ENCODE peak calls at places on chromosomes 3 and 15, in eight cellular contexts. A, L, W, J, N, X, I and U are unnamed samples.

GRCh38 chr15:84079885-84080777 is 155.4 kb upstream of the GOLGA6L4 start:
- DNase-seq in X (peak), L (no peak), A (peak), I (peak), N (no peak), J (no peak), W (peak), U (peak)

GRCh38 chr15:37007301-37007700 is 93.0 kb downstream of the MEIS2 start:
- DNase-seq in L (no peak), W (no peak), J (no peak), N (no peak), A (no peak), X (no peak), I (no peak), U (no peak)

GRCh38 chr3:153094386-153094785 is 67.6 kb upstream of the RAP2B start:
- DNase-seq in J (no peak), N (no peak), W (no peak), X (no peak), I (no peak), L (no peak), A (no peak), U (no peak)

GRCh38 chr15:85473455-85473854 is 93.1 kb downstream of the AKAP13 start:
- DNase-seq in N (no peak), W (no peak), I (no peak), A (peak), J (no peak), X (no peak), L (peak), U (no peak)

GRCh38 chr15:64146885-64147681 is 4.4 kb upstream of the SNX22 start:
- DNase-seq in W (no peak), N (no peak), I (no peak), L (no peak), A (no peak), J (no peak), X (no peak), U (no peak)

GRCh38 chr3:37291275-37291700 is 116.9 kb upstream of the LRRFIP2 start:
- DNase-seq in A (peak), W (no peak), L (peak), X (no peak), I (no peak), J (no peak), N (peak), U (no peak)

GRCh38 chr3:62259924-62260323 is 113.4 kb downstream of the FEZF2 start:
- DNase-seq in N (no peak), W (no peak), I (no peak), L (no peak), A (no peak), J (no peak), X (no peak), U (no peak)

GRCh38 chr3:195809291-195809785 is 2.4 kb downstream of the MUC4 start:
- DNase-seq in I (no peak), N (no peak), W (no peak), L (no peak), J (no peak), X (no peak), A (no peak), U (no peak)

GRCh38 chr3:82558081-82558480 is 796.6 kb upstream of the GBE1 start:
- DNase-seq in W (no peak), J (no peak), I (no peak), L (no peak), X (no peak), N (no peak), A (no peak), U (no peak)

GRCh38 chr3:139578783-139579182 is 39.2 kb upstream of the RBP1 start:
- DNase-seq in J (no peak), A (no peak), I (no peak), N (no peak), X (no peak), W (no peak), L (no peak), U (no peak)

GRCh38 chr3:178389258-178389657 is 147.0 kb upstream of the KCNMB2 start:
- DNase-seq in W (no peak), J (no peak), A (peak), N (no peak), I (no peak), L (no peak), X (no peak), U (no peak)

GRCh38 chr15:31471731-31472430 is 145.2 kb downstream of the KLF13 start:
- DNase-seq in N (no peak), X (no peak), J (no peak), W (no peak), I (peak), L (peak), A (peak), U (no peak)

GRCh38 chr15:70088887-70089691 is 8.6 kb downstream of the TLE3 start:
- DNase-seq in A (no peak), N (no peak), X (no peak), L (no peak), J (no peak), I (no peak), W (no peak), U (peak)

GRCh38 chr3:189756651-189757078 is 125.5 kb downstream of the TP63 start:
- DNase-seq in X (no peak), A (peak), J (no peak), L (peak), W (no peak), I (no peak), N (peak), U (no peak)